ENCODE peak calls at places on chromosomes 3 and 15, in seven cellular contexts. One of them, this sample, is unnamed.

GRCh38 chr15:25236861-25237155 is 202.0 kb downstream of the UBE3A start:
- DNase-seq in fibroblast of the aortic adventitia: no peak
- DNase-seq in dermis microvascular lymphatic vessel endothelial cell: no peak
- DNase-seq in stimulated activated CD4-positive, alpha-beta T cell treated with anti-CD3 and anti-CD28 coated beads, Interleukin-1b, Interleukin-23, amount 100 ng/mL, for 48 hours: no peak
- DNase-seq in T-helper 9 cell: no peak
- DNase-seq in stimulated activated CD8-positive, alpha-beta memory T cell treated with anti-CD3 and anti-CD28 coated beads, Interleukin-4, amount 100 ng/mL, for 1 hour: no peak
- DNase-seq in NCI-H345: no peak
- DNase-seq in this sample: no peak

GRCh38 chr3:187870360-187871203 is 125.3 kb upstream of the BCL6 start:
- DNase-seq in NCI-H345: no peak
- DNase-seq in dermis microvascular lymphatic vessel endothelial cell: no peak
- DNase-seq in stimulated activated CD4-positive, alpha-beta T cell treated with anti-CD3 and anti-CD28 coated beads, Interleukin-1b, Interleukin-23, amount 100 ng/mL, for 48 hours: peak; percentile 28
- DNase-seq in fibroblast of the aortic adventitia: no peak
- DNase-seq in stimulated activated CD8-positive, alpha-beta memory T cell treated with anti-CD3 and anti-CD28 coated beads, Interleukin-4, amount 100 ng/mL, for 1 hour: no peak
- DNase-seq in T-helper 9 cell: no peak
- DNase-seq in this sample: no peak

GRCh38 chr3:194101592-194102432 is 34.1 kb upstream of the HES1 start:
- DNase-seq in NCI-H345: no peak
- DNase-seq in stimulated activated CD8-positive, alpha-beta memory T cell treated with anti-CD3 and anti-CD28 coated beads, Interleukin-4, amount 100 ng/mL, for 1 hour: no peak
- DNase-seq in stimulated activated CD4-positive, alpha-beta T cell treated with anti-CD3 and anti-CD28 coated beads, Interleukin-1b, Interleukin-23, amount 100 ng/mL, for 48 hours: no peak
- DNase-seq in T-helper 9 cell: no peak
- DNase-seq in fibroblast of the aortic adventitia: no peak
- DNase-seq in dermis microvascular lymphatic vessel endothelial cell: no peak
- DNase-seq in this sample: no peak

GRCh38 chr15:66964791-66965190 is 100.6 kb upstream of the SMAD3 start:
- DNase-seq in stimulated activated CD8-positive, alpha-beta memory T cell treated with anti-CD3 and anti-CD28 coated beads, Interleukin-4, amount 100 ng/mL, for 1 hour: no peak
- DNase-seq in fibroblast of the aortic adventitia: no peak
- DNase-seq in T-helper 9 cell: no peak
- DNase-seq in NCI-H345: no peak
- DNase-seq in dermis microvascular lymphatic vessel endothelial cell: no peak
- DNase-seq in stimulated activated CD4-positive, alpha-beta T cell treated with anti-CD3 and anti-CD28 coated beads, Interleukin-1b, Interleukin-23, amount 100 ng/mL, for 48 hours: no peak
- DNase-seq in this sample: no peak

GRCh38 chr15:23035964-23036566 is 3.3 kb downstream of the TUBGCP5 start:
- DNase-seq in dermis microvascular lymphatic vessel endothelial cell: peak; percentile 52
- DNase-seq in NCI-H345: peak; percentile 39
- DNase-seq in stimulated activated CD4-positive, alpha-beta T cell treated with anti-CD3 and anti-CD28 coated beads, Interleukin-1b, Interleukin-23, amount 100 ng/mL, for 48 hours: peak; percentile 52
- DNase-seq in stimulated activated CD8-positive, alpha-beta memory T cell treated with anti-CD3 and anti-CD28 coated beads, Interleukin-4, amount 100 ng/mL, for 1 hour: peak; percentile 16
- DNase-seq in fibroblast of the aortic adventitia: peak; percentile 55
- DNase-seq in T-helper 9 cell: peak; percentile 44
- DNase-seq in this sample: peak; percentile 66

GRCh38 chr3:4990061-4990460 is 10.8 kb downstream of the BHLHE40 start:
- DNase-seq in NCI-H345: no peak
- DNase-seq in dermis microvascular lymphatic vessel endothelial cell: no peak
- DNase-seq in T-helper 9 cell: no peak
- DNase-seq in stimulated activated CD4-positive, alpha-beta T cell treated with anti-CD3 and anti-CD28 coated beads, Interleukin-1b, Interleukin-23, amount 100 ng/mL, for 48 hours: no peak
- DNase-seq in stimulated activated CD8-positive, alpha-beta memory T cell treated with anti-CD3 and anti-CD28 coated beads, Interleukin-4, amount 100 ng/mL, for 1 hour: no peak
- DNase-seq in fibroblast of the aortic adventitia: peak; percentile 26
- DNase-seq in this sample: no peak

GRCh38 chr3:171841620-171842000 is 1.5 kb upstream of the TMEM212 start:
- DNase-seq in stimulated activated CD8-positive, alpha-beta memory T cell treated with anti-CD3 and anti-CD28 coated beads, Interleukin-4, amount 100 ng/mL, for 1 hour: no peak
- DNase-seq in dermis microvascular lymphatic vessel endothelial cell: no peak
- DNase-seq in T-helper 9 cell: no peak
- DNase-seq in NCI-H345: no peak
- DNase-seq in fibroblast of the aortic adventitia: peak; percentile 79
- DNase-seq in stimulated activated CD4-positive, alpha-beta T cell treated with anti-CD3 and anti-CD28 coated beads, Interleukin-1b, Interleukin-23, amount 100 ng/mL, for 48 hours: no peak
- DNase-seq in this sample: peak; percentile 75

GRCh38 chr3:174346571-174346970 is 512.6 kb upstream of the NAALADL2 start:
- DNase-seq in NCI-H345: no peak
- DNase-seq in stimulated activated CD8-positive, alpha-beta memory T cell treated with anti-CD3 and anti-CD28 coated beads, Interleukin-4, amount 100 ng/mL, for 1 hour: no peak
- DNase-seq in stimulated activated CD4-positive, alpha-beta T cell treated with anti-CD3 and anti-CD28 coated beads, Interleukin-1b, Interleukin-23, amount 100 ng/mL, for 48 hours: no peak
- DNase-seq in fibroblast of the aortic adventitia: no peak
- DNase-seq in T-helper 9 cell: no peak
- DNase-seq in dermis microvascular lymphatic vessel endothelial cell: no peak
- DNase-seq in this sample: no peak

GRCh38 chr15:69808756-69809155 is 289.0 kb downstream of the TLE3 start:
- DNase-seq in NCI-H345: no peak
- DNase-seq in fibroblast of the aortic adventitia: no peak
- DNase-seq in dermis microvascular lymphatic vessel endothelial cell: no peak
- DNase-seq in stimulated activated CD8-positive, alpha-beta memory T cell treated with anti-CD3 and anti-CD28 coated beads, Interleukin-4, amount 100 ng/mL, for 1 hour: no peak
- DNase-seq in stimulated activated CD4-positive, alpha-beta T cell treated with anti-CD3 and anti-CD28 coated beads, Interleukin-1b, Interleukin-23, amount 100 ng/mL, for 48 hours: no peak
- DNase-seq in T-helper 9 cell: no peak
- DNase-seq in this sample: no peak

GRCh38 chr3:126926684-126927404 is 56.1 kb upstream of the PLXNA1 start:
- DNase-seq in stimulated activated CD8-positive, alpha-beta memory T cell treated with anti-CD3 and anti-CD28 coated beads, Interleukin-4, amount 100 ng/mL, for 1 hour: no peak
- DNase-seq in T-helper 9 cell: no peak
- DNase-seq in dermis microvascular lymphatic vessel endothelial cell: peak; percentile 81
- DNase-seq in stimulated activated CD4-positive, alpha-beta T cell treated with anti-CD3 and anti-CD28 coated beads, Interleukin-1b, Interleukin-23, amount 100 ng/mL, for 48 hours: no peak
- DNase-seq in NCI-H345: no peak
- DNase-seq in fibroblast of the aortic adventitia: peak; percentile 92
- DNase-seq in this sample: peak; percentile 89

GRCh38 chr15:99122831-99123705 is 18.2 kb downstream of the SYNM start:
- DNase-seq in fibroblast of the aortic adventitia: no peak
- DNase-seq in dermis microvascular lymphatic vessel endothelial cell: peak; percentile 81
- DNase-seq in T-helper 9 cell: no peak
- DNase-seq in stimulated activated CD8-positive, alpha-beta memory T cell treated with anti-CD3 and anti-CD28 coated beads, Interleukin-4, amount 100 ng/mL, for 1 hour: no peak
- DNase-seq in stimulated activated CD4-positive, alpha-beta T cell treated with anti-CD3 and anti-CD28 coated beads, Interleukin-1b, Interleukin-23, amount 100 ng/mL, for 48 hours: no peak
- DNase-seq in NCI-H345: no peak
- DNase-seq in this sample: peak; percentile 54

GRCh38 chr15:25703726-25704125 is 159.4 kb downstream of the ATP10A start:
- DNase-seq in dermis microvascular lymphatic vessel endothelial cell: no peak
- DNase-seq in stimulated activated CD4-positive, alpha-beta T cell treated with anti-CD3 and anti-CD28 coated beads, Interleukin-1b, Interleukin-23, amount 100 ng/mL, for 48 hours: no peak
- DNase-seq in NCI-H345: no peak
- DNase-seq in fibroblast of the aortic adventitia: no peak
- DNase-seq in T-helper 9 cell: no peak
- DNase-seq in stimulated activated CD8-positive, alpha-beta memory T cell treated with anti-CD3 and anti-CD28 coated beads, Interleukin-4, amount 100 ng/mL, for 1 hour: no peak
- DNase-seq in this sample: no peak